ENCODE peak calls at places on chromosomes 13 and 19, in six cellular contexts. Z is NCI-H2029 treated with DMSO at 0.1 percent for 48 hours, T is A673, P is tibial artery, X is transverse colon, N is Kasumi-1. S is an unnamed sample.
A peak's percentile ranks its signal among the peaks of the same experiment; 100 is the strongest.

GRCh38 chr19:50602089-50602422 is 33.8 kb upstream of the LRRC4B start:
- DNase-seq in Z (no peak), T (no peak), P (no peak), X (no peak), N (no peak), S (no peak)

GRCh38 chr13:103287659-103288058 is 221.4 kb upstream of the SLC10A2 start:
- DNase-seq in Z (no peak), T (no peak), P (no peak), X (no peak), N (no peak), S (no peak)

GRCh38 chr13:78102121-78102677 is 183.6 kb upstream of the EDNRB start:
- DNase-seq in Z (no peak), T (no peak), P (peak; percentile 68), X (peak; percentile 9), N (peak; percentile 93), S (no peak)

GRCh38 chr19:35166100-35167063 is 11.8 kb downstream of the FXYD5 start:
- DNase-seq in Z (no peak), T (no peak), P (no peak), X (no peak), N (no peak), S (no peak)

GRCh38 chr13:75876371-75877050 is 240.4 kb downstream of the LMO7 start:
- DNase-seq in Z (peak; percentile 20), T (peak; percentile 67), P (peak; percentile 73), X (peak; percentile 53), N (peak; percentile 79), S (peak; percentile 26)

GRCh38 chr19:33443638-33444195 is 70.2 kb downstream of the CEBPG start:
- DNase-seq in Z (no peak), T (no peak), P (peak; percentile 34), X (no peak), N (no peak), S (no peak)

GRCh38 chr19:5130371-5131030 is 161.6 kb downstream of the KDM4B start:
- DNase-seq in Z (no peak), T (no peak), P (no peak), X (peak; percentile 52), N (no peak), S (no peak)

GRCh38 chr13:44801990-44802389 is 187.3 kb downstream of the NUFIP1 start:
- DNase-seq in Z (no peak), T (no peak), P (no peak), X (no peak), N (peak; percentile 93), S (peak; percentile 65)

GRCh38 chr13:41008349-41008980 is 10.7 kb downstream of the ELF1 start:
- DNase-seq in Z (no peak), T (no peak), P (no peak), X (no peak), N (no peak), S (peak; percentile 37)

GRCh38 chr13:74084375-74084902 is 49.8 kb downstream of the KLF12 start:
- DNase-seq in Z (no peak), T (no peak), P (no peak), X (no peak), N (no peak), S (no peak)

GRCh38 chr13:84574851-84575250 is 692.6 kb upstream of the SLITRK1 start:
- DNase-seq in Z (no peak), T (peak; percentile 42), P (no peak), X (no peak), N (peak; percentile 46), S (no peak)

GRCh38 chr19:46426506-46427162 is 2.1 kb downstream of the PNMA8C start:
- DNase-seq in Z (peak; percentile 80), T (peak; percentile 90), P (peak; percentile 86), X (peak; percentile 46), N (no peak), S (peak; percentile 61)

GRCh38 chr19:2121416-2122051 is 24.8 kb downstream of the IZUMO4 start:
- DNase-seq in Z (no peak), T (no peak), P (no peak), X (no peak), N (no peak), S (no peak)

GRCh38 chr19:30590596-30591229 is 218.5 kb downstream of the ZNF536 start:
- DNase-seq in Z (no peak), T (no peak), P (no peak), X (no peak), N (no peak), S (no peak)

GRCh38 chr13:20689291-20689690 is 14.2 kb upstream of the IL17D start:
- DNase-seq in Z (no peak), T (no peak), P (no peak), X (no peak), N (no peak), S (no peak)

GRCh38 chr13:52061587-52061986 is 37.1 kb downstream of the UTP14C start:
- DNase-seq in Z (no peak), T (peak; percentile 73), P (no peak), X (no peak), N (no peak), S (no peak)

GRCh38 chr13:38537026-38537425 is 149.9 kb upstream of the FREM2 start:
- DNase-seq in Z (no peak), T (no peak), P (no peak), X (no peak), N (no peak), S (no peak)

GRCh38 chr19:19053508-19054314 is 10.1 kb upstream of the SLC25A42 start:
- DNase-seq in Z (peak; percentile 21), T (peak; percentile 67), P (no peak), X (peak; percentile 77), N (peak; percentile 26), S (no peak)

GRCh38 chr19:16366433-16367268 is 42.0 kb downstream of the KLF2 start:
- DNase-seq in Z (no peak), T (no peak), P (no peak), X (no peak), N (peak; percentile 92), S (no peak)

GRCh38 chr19:55618426-55618825 is 5.9 kb downstream of the ZNF784 start:
- DNase-seq in Z (no peak), T (no peak), P (no peak), X (no peak), N (no peak), S (no peak)

GRCh38 chr19:16095071-16095571 is 16.6 kb upstream of the RAB8A start:
- DNase-seq in Z (no peak), T (no peak), P (no peak), X (no peak), N (no peak), S (no peak)

GRCh38 chr19:15331419-15332310 is 674 bp downstream of the BRD4 start:
- DNase-seq in Z (no peak), T (peak; percentile 60), P (peak; percentile 74), X (peak; percentile 64), N (peak; percentile 21), S (no peak)

GRCh38 chr19:1610579-1610978 is 5.3 kb upstream of the UQCR11 start:
- DNase-seq in Z (no peak), T (no peak), P (no peak), X (no peak), N (no peak), S (no peak)